ENCODE peak calls at places on chromosome 1, in seven cellular contexts. One of them, this sample, is unnamed.

GRCh38 chr1:43008106-43008424 is 49.4 kb upstream of the SLC2A1 start:
- DNase-seq in K562: no peak
- DNase-seq in GM12891: no peak
- DNase-seq in GM12892: no peak
- DNase-seq in H1: no peak
- DNase-seq in HepG2: no peak
- DNase-seq in GM12878: no peak
- DNase-seq in this sample: no peak

GRCh38 chr1:155000725-155001437 is 1.7 kb upstream of the ZBTB7B start:
- DNase-seq in GM12878: peak
- DNase-seq in K562: peak
- DNase-seq in H1: peak
- DNase-seq in GM12891: peak
- DNase-seq in HepG2: peak
- DNase-seq in GM12892: peak
- DNase-seq in this sample: peak

GRCh38 chr1:25566730-25567341 is 23.4 kb downstream of the LDLRAP1 start:
- DNase-seq in GM12892: no peak
- DNase-seq in K562: no peak
- DNase-seq in GM12878: no peak
- DNase-seq in H1: no peak
- DNase-seq in GM12891: no peak
- DNase-seq in HepG2: no peak
- DNase-seq in this sample: peak

GRCh38 chr1:26281971-26282693 is 2.2 kb downstream of the SH3BGRL3 start:
- DNase-seq in K562: no peak
- DNase-seq in GM12878: no peak
- DNase-seq in GM12892: no peak
- DNase-seq in H1: peak
- DNase-seq in GM12891: no peak
- DNase-seq in HepG2: no peak
- DNase-seq in this sample: no peak

GRCh38 chr1:11535761-11536572 is 57.0 kb downstream of the DISP3 start:
- DNase-seq in H1: no peak
- DNase-seq in HepG2: peak
- DNase-seq in K562: peak
- DNase-seq in GM12878: no peak
- DNase-seq in GM12891: no peak
- DNase-seq in GM12892: no peak
- DNase-seq in this sample: no peak

GRCh38 chr1:1335792-1336248 is 4.7 kb downstream of the TAS1R3 start:
- DNase-seq in GM12891: no peak
- DNase-seq in HepG2: no peak
- DNase-seq in GM12892: no peak
- DNase-seq in H1: no peak
- DNase-seq in K562: no peak
- DNase-seq in GM12878: no peak
- DNase-seq in this sample: no peak

GRCh38 chr1:237701534-237701933 is 189.2 kb downstream of the ZP4 start:
- DNase-seq in K562: no peak
- DNase-seq in GM12892: no peak
- DNase-seq in GM12891: no peak
- DNase-seq in HepG2: no peak
- DNase-seq in GM12878: no peak
- DNase-seq in H1: no peak
- DNase-seq in this sample: no peak

GRCh38 chr1:215569987-215570824 is 3.1 kb downstream of the KCTD3 start:
- DNase-seq in GM12891: no peak
- DNase-seq in K562: no peak
- DNase-seq in H1: no peak
- DNase-seq in GM12892: no peak
- DNase-seq in HepG2: no peak
- DNase-seq in GM12878: no peak
- DNase-seq in this sample: peak

GRCh38 chr1:11229178-11229577 is 33.2 kb downstream of the MTOR start:
- DNase-seq in H1: no peak
- DNase-seq in GM12892: no peak
- DNase-seq in GM12891: no peak
- DNase-seq in GM12878: no peak
- DNase-seq in K562: no peak
- DNase-seq in HepG2: no peak
- DNase-seq in this sample: no peak

GRCh38 chr1:247281001-247281574 is 25.2 kb downstream of the VN1R5 start:
- DNase-seq in HepG2: no peak
- DNase-seq in H1: no peak
- DNase-seq in GM12878: no peak
- DNase-seq in GM12891: no peak
- DNase-seq in K562: no peak
- DNase-seq in GM12892: no peak
- DNase-seq in this sample: no peak

GRCh38 chr1:54558434-54559030 is 10.5 kb downstream of the ACOT11 start:
- DNase-seq in HepG2: no peak
- DNase-seq in H1: no peak
- DNase-seq in GM12892: no peak
- DNase-seq in K562: no peak
- DNase-seq in GM12878: no peak
- DNase-seq in GM12891: no peak
- DNase-seq in this sample: no peak

GRCh38 chr1:111513410-111514020 is 10.1 kb upstream of the ADORA3 start:
- DNase-seq in GM12878: no peak
- DNase-seq in H1: no peak
- DNase-seq in GM12891: no peak
- DNase-seq in K562: no peak
- DNase-seq in HepG2: peak
- DNase-seq in GM12892: no peak
- DNase-seq in this sample: peak

GRCh38 chr1:233183226-233184020 is 112.1 kb downstream of the PCNX2 start:
- DNase-seq in H1: no peak
- DNase-seq in GM12891: no peak
- DNase-seq in HepG2: no peak
- DNase-seq in GM12878: no peak
- DNase-seq in GM12892: no peak
- DNase-seq in K562: no peak
- DNase-seq in this sample: no peak

GRCh38 chr1:211126622-211127021 is 7.3 kb downstream of the KCNH1 start:
- DNase-seq in GM12891: no peak
- DNase-seq in GM12892: no peak
- DNase-seq in H1: no peak
- DNase-seq in GM12878: no peak
- DNase-seq in K562: no peak
- DNase-seq in HepG2: no peak
- DNase-seq in this sample: no peak

GRCh38 chr1:204842892-204843291 is 27.8 kb upstream of the NFASC start:
- DNase-seq in GM12892: no peak
- DNase-seq in GM12878: no peak
- DNase-seq in HepG2: no peak
- DNase-seq in K562: no peak
- DNase-seq in GM12891: no peak
- DNase-seq in H1: no peak
- DNase-seq in this sample: no peak

GRCh38 chr1:98482611-98483010 is 178.9 kb upstream of the SNX7 start:
- DNase-seq in HepG2: no peak
- DNase-seq in GM12891: no peak
- DNase-seq in K562: no peak
- DNase-seq in GM12892: no peak
- DNase-seq in GM12878: no peak
- DNase-seq in H1: no peak
- DNase-seq in this sample: no peak

GRCh38 chr1:168691541-168691940 is 37.5 kb downstream of the DPT start:
- DNase-seq in HepG2: no peak
- DNase-seq in GM12892: no peak
- DNase-seq in GM12891: no peak
- DNase-seq in K562: no peak
- DNase-seq in GM12878: no peak
- DNase-seq in H1: no peak
- DNase-seq in this sample: peak

GRCh38 chr1:168692472-168692871 is 36.5 kb downstream of the DPT start:
- DNase-seq in HepG2: no peak
- DNase-seq in H1: no peak
- DNase-seq in GM12892: no peak
- DNase-seq in K562: no peak
- DNase-seq in GM12891: no peak
- DNase-seq in GM12878: no peak
- DNase-seq in this sample: no peak

GRCh38 chr1:168693197-168693871 is 35.7 kb downstream of the DPT start:
- DNase-seq in GM12892: no peak
- DNase-seq in K562: no peak
- DNase-seq in H1: no peak
- DNase-seq in HepG2: peak
- DNase-seq in GM12891: no peak
- DNase-seq in GM12878: no peak
- DNase-seq in this sample: no peak

GRCh38 chr1:168696125-168696524 is 32.9 kb downstream of the DPT start:
- DNase-seq in K562: no peak
- DNase-seq in GM12891: no peak
- DNase-seq in GM12878: no peak
- DNase-seq in H1: no peak
- DNase-seq in GM12892: no peak
- DNase-seq in HepG2: no peak
- DNase-seq in this sample: no peak

GRCh38 chr1:168693872-168694238 is 35.2 kb downstream of the DPT start:
- DNase-seq in GM12891: no peak
- DNase-seq in GM12892: no peak
- DNase-seq in HepG2: no peak
- DNase-seq in K562: no peak
- DNase-seq in GM12878: no peak
- DNase-seq in H1: no peak
- DNase-seq in this sample: no peak
- TF ChIP-seq TAF1 in GM12891: no peak
- TF ChIP-seq TAF1 in GM12892: no peak
- TF ChIP-seq TAF1 in HepG2: no peak
- TF ChIP-seq TAF1 in K562: no peak
- TF ChIP-seq TAF1 in GM12878: no peak
- TF ChIP-seq TAF1 in H1: no peak
- TF ChIP-seq TAF1 in this sample: no peak

DNA sequence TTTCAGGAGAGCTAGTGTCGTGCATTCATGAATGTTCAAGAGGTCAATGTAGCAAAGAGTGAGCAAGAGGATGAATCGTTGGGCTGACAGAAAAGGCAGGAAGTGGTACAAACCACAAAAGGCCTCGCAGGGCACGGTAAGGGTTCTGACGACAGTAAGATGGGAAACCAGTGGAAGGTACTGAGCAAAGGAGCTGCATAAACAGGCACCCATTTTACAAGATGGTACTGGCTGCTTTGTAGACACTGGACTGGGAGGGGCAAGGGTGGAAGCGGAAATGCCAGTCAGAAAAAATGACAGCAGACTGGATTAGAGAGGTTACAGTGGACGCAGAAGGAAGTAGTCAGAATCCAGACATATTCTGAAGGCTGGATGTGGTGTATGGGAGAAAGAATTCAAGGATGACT is 123.5 kb downstream of the PTPN14 start:
- DNase-seq in H1: no peak
- DNase-seq in GM12892: no peak
- DNase-seq in GM12891: no peak
- DNase-seq in HepG2: peak
- DNase-seq in GM12878: peak
- DNase-seq in K562: no peak
- DNase-seq in this sample: no peak
- TF ChIP-seq TAF1 in H1: no peak
- TF ChIP-seq TAF1 in GM12892: no peak
- TF ChIP-seq TAF1 in GM12891: peak
- TF ChIP-seq TAF1 in HepG2: no peak
- TF ChIP-seq TAF1 in GM12878: peak
- TF ChIP-seq TAF1 in K562: no peak
- TF ChIP-seq TAF1 in this sample: peak

DNA sequence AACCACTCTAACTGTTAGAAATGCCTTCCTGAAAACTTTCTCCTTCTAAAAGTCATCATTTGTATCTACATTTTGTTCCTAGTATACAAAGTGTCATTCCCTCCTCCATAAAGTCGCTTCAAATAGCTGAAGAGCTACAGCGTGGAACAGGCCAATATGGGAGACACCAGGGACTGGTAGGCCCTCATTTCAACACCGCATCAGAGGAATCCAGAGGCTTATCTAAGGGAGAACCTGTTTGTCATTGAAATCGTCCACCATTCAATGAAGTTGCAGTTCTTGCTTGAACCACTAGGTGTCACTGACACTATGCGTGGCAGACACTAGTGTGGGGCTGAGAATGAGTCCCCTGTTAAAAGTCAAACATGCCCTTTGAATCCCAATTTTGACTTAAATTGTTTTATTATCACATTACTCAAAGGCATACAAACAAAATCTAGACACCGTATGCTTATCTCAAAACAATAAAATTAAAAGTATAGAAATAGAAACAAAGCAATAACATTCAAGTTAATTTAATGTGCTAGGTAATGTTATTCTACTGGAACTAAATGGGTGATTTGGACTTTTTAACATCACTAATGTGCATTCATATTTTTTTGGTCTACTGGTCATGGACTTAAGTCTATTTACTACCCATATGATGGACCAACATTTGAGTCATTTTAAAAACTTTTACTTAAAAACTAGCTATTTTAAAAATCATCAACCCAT is 182.3 kb downstream of the FCRL5 start:
- DNase-seq in K562: peak
- DNase-seq in GM12892: no peak
- DNase-seq in GM12891: peak
- DNase-seq in GM12878: peak
- DNase-seq in H1: peak
- DNase-seq in HepG2: peak
- DNase-seq in this sample: peak
- TF ChIP-seq TAF1 in K562: no peak
- TF ChIP-seq TAF1 in GM12892: no peak
- TF ChIP-seq TAF1 in GM12891: no peak
- TF ChIP-seq TAF1 in GM12878: no peak
- TF ChIP-seq TAF1 in H1: no peak
- TF ChIP-seq TAF1 in HepG2: no peak
- TF ChIP-seq TAF1 in this sample: no peak

GRCh38 chr1:32969556-32969955 is 4.9 kb upstream of the RNF19B start:
- DNase-seq in GM12891: no peak
- DNase-seq in HepG2: no peak
- DNase-seq in GM12892: no peak
- DNase-seq in GM12878: no peak
- DNase-seq in K562: no peak
- DNase-seq in H1: no peak
- DNase-seq in this sample: no peak

GRCh38 chr1:32971576-32971975 is 7.0 kb upstream of the RNF19B start:
- DNase-seq in H1: no peak
- DNase-seq in K562: no peak
- DNase-seq in GM12892: no peak
- DNase-seq in GM12891: no peak
- DNase-seq in GM12878: no peak
- DNase-seq in HepG2: no peak
- DNase-seq in this sample: no peak

GRCh38 chr1:32977546-32978087 is 13.0 kb upstream of the RNF19B start:
- DNase-seq in H1: no peak
- DNase-seq in GM12892: no peak
- DNase-seq in HepG2: no peak
- DNase-seq in K562: no peak
- DNase-seq in GM12891: no peak
- DNase-seq in GM12878: no peak
- DNase-seq in this sample: no peak

GRCh38 chr1:32971156-32971555 is 6.5 kb upstream of the RNF19B start:
- DNase-seq in GM12878: no peak
- DNase-seq in HepG2: no peak
- DNase-seq in GM12892: no peak
- DNase-seq in GM12891: no peak
- DNase-seq in K562: no peak
- DNase-seq in H1: no peak
- DNase-seq in this sample: no peak

GRCh38 chr1:32972814-32973428 is 8.3 kb upstream of the RNF19B start:
- DNase-seq in HepG2: no peak
- DNase-seq in H1: peak
- DNase-seq in GM12892: no peak
- DNase-seq in GM12891: peak
- DNase-seq in GM12878: no peak
- DNase-seq in K562: no peak
- DNase-seq in this sample: peak
- TF ChIP-seq TAF1 in HepG2: no peak
- TF ChIP-seq TAF1 in H1: peak
- TF ChIP-seq TAF1 in GM12892: no peak
- TF ChIP-seq TAF1 in GM12891: no peak
- TF ChIP-seq TAF1 in GM12878: no peak
- TF ChIP-seq TAF1 in K562: no peak
- TF ChIP-seq TAF1 in this sample: no peak